ENCODE peak calls at places on chromosomes 16 and 17, in five cellular contexts. F is heart left ventricle, M is spleen, H is NCI-H1436 treated with DMSO at 0.1 percent for 48 hours, Y is right lobe of liver. R is an unnamed sample.

GRCh38 chr17:5896215-5896614 is 174.0 kb upstream of the WSCD1 start:
- DNase-seq in H (no peak), M (no peak), F (no peak), Y (no peak), R (no peak)

GRCh38 chr17:1931759-1932579 is 93.2 kb downstream of the RTN4RL1 start:
- DNase-seq in H (no peak), M (no peak), F (peak; percentile 35), Y (peak; percentile 71), R (no peak)

GRCh38 chr16:68643847-68644246 is 1.3 kb upstream of the CDH3 start:
- DNase-seq in H (no peak), F (no peak), Y (no peak), M (no peak), R (no peak)

GRCh38 chr17:77796201-77796860 is 162.2 kb upstream of the TNRC6C start:
- DNase-seq in F (no peak), Y (no peak), H (no peak), M (peak; percentile 22), R (no peak)

GRCh38 chr16:84240455-84240854 is 643 bp upstream of the KCNG4 start:
- DNase-seq in H (no peak), F (no peak), M (no peak), Y (no peak), R (no peak)

GRCh38 chr17:53837131-53837530 is 14.4 kb downstream of the KIF2B start:
- DNase-seq in M (no peak), F (no peak), H (no peak), Y (no peak), R (no peak)

GRCh38 chr17:76005263-76006149 is 4.9 kb downstream of the CDK3 start:
- DNase-seq in F (peak; percentile 71), H (no peak), Y (peak; percentile 71), M (peak; percentile 93), R (no peak)

GRCh38 chr17:10003705-10004104 is 98.6 kb upstream of the RCVRN start:
- DNase-seq in F (no peak), M (no peak), Y (no peak), H (no peak), R (no peak)

GRCh38 chr17:6642592-6642991 is 1.7 kb downstream of the TXNDC17 start:
- DNase-seq in Y (no peak), M (no peak), H (no peak), F (no peak), R (no peak)

GRCh38 chr17:7988750-7989178 is 13.7 kb upstream of the GUCY2D start:
- DNase-seq in F (peak; percentile 67), M (no peak), Y (no peak), H (peak; percentile 53), R (peak; percentile 59)

GRCh38 chr17:19019041-19019941 is 14.7 kb upstream of the FAM83G start:
- DNase-seq in M (peak; percentile 75), F (no peak), Y (peak; percentile 60), H (no peak), R (no peak)

GRCh38 chr17:14321476-14321949 is 20.6 kb downstream of the HS3ST3B1 start:
- DNase-seq in Y (no peak), H (no peak), M (no peak), F (no peak), R (peak; percentile 20)

GRCh38 chr17:17681744-17682292 is 560 bp downstream of the RAI1 start:
- DNase-seq in H (no peak), F (peak; percentile 50), M (peak; percentile 90), Y (peak; percentile 68), R (no peak)

GRCh38 chr17:82215095-82215971 is 2.7 kb upstream of the CCDC57 start:
- DNase-seq in H (no peak), M (peak; percentile 80), Y (no peak), F (peak; percentile 32), R (peak; percentile 11)

GRCh38 chr17:16997514-16998429 is 25.9 kb upstream of the TNFRSF13B start:
- DNase-seq in H (no peak), F (no peak), M (peak; percentile 68), Y (no peak), R (no peak)

GRCh38 chr16:46427340-46428107 is 193.7 kb downstream of the SHCBP1 start:
- DNase-seq in Y (peak; percentile 31), M (no peak), H (no peak), F (no peak), R (no peak)

GRCh38 chr16:24138024-24138423 is 118.1 kb upstream of the CACNG3 start:
- DNase-seq in H (no peak), Y (no peak), M (no peak), F (no peak), R (no peak)

GRCh38 chr16:85673529-85674417 is 15.0 kb downstream of the GINS2 start:
- DNase-seq in M (peak; percentile 81), Y (peak; percentile 96), H (no peak), F (peak; percentile 69), R (no peak)

GRCh38 chr17:75516619-75517276 is 420 bp downstream of the TSEN54 start:
- DNase-seq in M (peak; percentile 91), Y (no peak), F (peak; percentile 47), H (no peak), R (no peak)

GRCh38 chr17:5978496-5978895 is 91.7 kb upstream of the WSCD1 start:
- DNase-seq in M (no peak), Y (no peak), H (no peak), F (no peak), R (no peak)

GRCh38 chr17:72392056-72393010 is 271.5 kb downstream of the SOX9 start:
- DNase-seq in H (no peak), M (no peak), F (no peak), Y (no peak), R (peak; percentile 81)

GRCh38 chr17:29758255-29758654 is 135.5 kb upstream of the CORO6 start:
- DNase-seq in F (no peak), M (no peak), H (no peak), Y (no peak), R (no peak)

GRCh38 chr17:47742319-47743181 is 9.5 kb downstream of the TBX21 start:
- DNase-seq in Y (no peak), H (no peak), M (peak; percentile 81), F (no peak), R (no peak)

GRCh38 chr16:29994613-29995329 is 646 bp downstream of the HIRIP3 start:
- DNase-seq in F (peak; percentile 50), Y (peak; percentile 82), H (no peak), M (peak; percentile 72), R (no peak)

GRCh38 chr17:42608692-42609181 is 437 bp downstream of the RETREG3 start:
- DNase-seq in M (no peak), F (peak; percentile 15), Y (peak; percentile 62), H (no peak), R (no peak)

GRCh38 chr17:37386462-37386861 is 10.7 kb downstream of the C17orf78 start:
- DNase-seq in M (no peak), F (no peak), H (no peak), Y (no peak), R (no peak)

R was measured in H4.